ENCODE peak calls at places on chromosomes 7 and 10, in five cellular contexts. One of them, this sample, is unnamed. For H3K9me3 and H3K4me1, the result is how much of the 10 kb centered on the place peaks cover.

GRCh38 chr10:79027147-79028055 is 41.4 kb upstream of the ZMIZ1 start:
- DNase-seq in hepatocyte: peak
- DNase-seq in mucosa of descending colon: no peak
- DNase-seq in right lobe of liver: no peak
- DNase-seq in Peyer's patch: no peak
- DNase-seq in this sample: peak

GRCh38 chr7:156090988-156091387 is 278.7 kb upstream of the SHH start:
- DNase-seq in hepatocyte: no peak
- DNase-seq in mucosa of descending colon: no peak
- DNase-seq in right lobe of liver: no peak
- DNase-seq in Peyer's patch: no peak
- DNase-seq in this sample: no peak

GRCh38 chr7:12785473-12785872 is 98.0 kb downstream of the ARL4A start:
- DNase-seq in hepatocyte: no peak
- DNase-seq in mucosa of descending colon: no peak
- DNase-seq in right lobe of liver: no peak
- DNase-seq in Peyer's patch: no peak
- DNase-seq in this sample: no peak

GRCh38 chr10:13787015-13787421 is 200.3 kb downstream of the PRPF18 start:
- DNase-seq in hepatocyte: no peak
- DNase-seq in mucosa of descending colon: peak
- DNase-seq in right lobe of liver: peak
- DNase-seq in Peyer's patch: peak
- DNase-seq in this sample: no peak

GRCh38 chr10:101189461-101190401 is 39.5 kb downstream of the LBX1 start:
- DNase-seq in hepatocyte: no peak
- DNase-seq in mucosa of descending colon: no peak
- DNase-seq in right lobe of liver: no peak
- DNase-seq in Peyer's patch: no peak
- DNase-seq in this sample: no peak

GRCh38 chr7:2607122-2607912 is 24.5 kb upstream of the TTYH3 start:
- DNase-seq in hepatocyte: no peak
- DNase-seq in mucosa of descending colon: peak
- DNase-seq in right lobe of liver: peak
- DNase-seq in Peyer's patch: no peak
- DNase-seq in this sample: no peak

GRCh38 chr10:24518981-24519597 is 204.6 kb downstream of the ARHGAP21 start:
- DNase-seq in hepatocyte: peak
- DNase-seq in mucosa of descending colon: peak
- DNase-seq in right lobe of liver: peak
- DNase-seq in Peyer's patch: no peak
- DNase-seq in this sample: peak

GRCh38 chr7:32074787-32075570 is 4.8 kb upstream of the PDE1C start:
- DNase-seq in hepatocyte: no peak
- DNase-seq in mucosa of descending colon: no peak
- DNase-seq in right lobe of liver: no peak
- DNase-seq in Peyer's patch: no peak
- DNase-seq in this sample: no peak

GRCh38 chr10:131750171-131750895 is 150.5 kb upstream of the PPP2R2D start:
- DNase-seq in hepatocyte: no peak
- DNase-seq in mucosa of descending colon: no peak
- DNase-seq in right lobe of liver: no peak
- DNase-seq in Peyer's patch: no peak
- DNase-seq in this sample: no peak

GRCh38 chr10:131748191-131748590 is 152.6 kb upstream of the PPP2R2D start:
- DNase-seq in hepatocyte: no peak
- DNase-seq in mucosa of descending colon: no peak
- DNase-seq in right lobe of liver: no peak
- DNase-seq in Peyer's patch: no peak
- DNase-seq in this sample: no peak

GRCh38 chr10:131749767-131750142 is 151.1 kb upstream of the PPP2R2D start:
- DNase-seq in hepatocyte: no peak
- DNase-seq in mucosa of descending colon: no peak
- DNase-seq in right lobe of liver: no peak
- DNase-seq in Peyer's patch: no peak
- DNase-seq in this sample: no peak

GRCh38 chr10:131747791-131748190 is 153.0 kb upstream of the PPP2R2D start:
- DNase-seq in hepatocyte: no peak
- DNase-seq in mucosa of descending colon: no peak
- DNase-seq in right lobe of liver: no peak
- DNase-seq in Peyer's patch: no peak
- DNase-seq in this sample: no peak

DNA sequence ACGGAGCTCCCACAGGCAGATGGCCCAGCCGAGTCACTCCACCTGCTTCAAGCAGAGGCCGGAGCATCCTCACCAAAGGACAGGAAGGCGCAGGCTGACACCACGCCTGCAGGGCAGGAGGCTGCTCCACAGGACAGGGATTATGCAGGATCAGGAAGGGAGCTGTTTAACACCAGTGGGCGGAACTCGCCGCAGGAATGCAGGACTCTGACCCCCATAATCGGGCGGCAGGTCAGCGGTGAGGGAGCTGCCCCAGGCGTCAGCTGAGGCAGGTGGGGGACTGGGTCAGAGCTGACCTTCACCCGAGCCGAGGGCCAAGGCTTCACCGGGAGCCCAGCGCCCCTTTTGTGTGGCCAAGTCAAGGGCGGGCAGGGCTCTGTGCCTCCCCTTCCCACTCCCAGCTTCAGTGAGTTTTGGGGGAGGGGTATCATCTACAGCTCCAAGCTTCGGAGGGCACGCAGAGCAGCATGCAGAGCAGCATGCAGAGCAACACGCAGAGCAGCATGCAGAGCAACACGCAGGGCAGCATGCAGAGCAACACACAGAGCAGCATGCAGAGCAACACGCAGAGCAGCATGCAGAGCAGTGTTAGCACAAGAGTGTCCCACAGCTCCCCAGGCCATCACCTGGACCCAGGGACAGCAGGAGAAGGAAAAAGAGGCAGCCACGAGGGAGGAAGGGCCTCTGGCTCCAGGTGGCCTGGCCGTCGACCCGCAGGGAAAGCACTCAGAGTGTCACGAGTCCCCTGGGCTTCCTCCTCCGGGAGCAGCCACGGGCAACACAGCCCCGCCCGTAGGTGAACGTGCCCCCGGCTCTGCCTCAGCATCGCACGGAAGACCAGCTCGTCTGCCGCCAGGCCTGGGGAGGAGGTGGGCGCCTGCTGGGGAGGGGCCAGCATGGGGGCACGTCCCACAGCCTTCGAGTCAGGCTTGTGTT is 151.7 kb upstream of the PPP2R2D start:
- DNase-seq in hepatocyte: peak
- DNase-seq in mucosa of descending colon: peak
- DNase-seq in right lobe of liver: peak
- DNase-seq in Peyer's patch: no peak
- DNase-seq in this sample: no peak
- H3K9me3 ChIP-seq in hepatocyte: under half
- H3K9me3 ChIP-seq in mucosa of descending colon: under half
- H3K9me3 ChIP-seq in right lobe of liver: under half
- H3K9me3 ChIP-seq in Peyer's patch: under half
- H3K9me3 ChIP-seq in this sample: under half

DNA sequence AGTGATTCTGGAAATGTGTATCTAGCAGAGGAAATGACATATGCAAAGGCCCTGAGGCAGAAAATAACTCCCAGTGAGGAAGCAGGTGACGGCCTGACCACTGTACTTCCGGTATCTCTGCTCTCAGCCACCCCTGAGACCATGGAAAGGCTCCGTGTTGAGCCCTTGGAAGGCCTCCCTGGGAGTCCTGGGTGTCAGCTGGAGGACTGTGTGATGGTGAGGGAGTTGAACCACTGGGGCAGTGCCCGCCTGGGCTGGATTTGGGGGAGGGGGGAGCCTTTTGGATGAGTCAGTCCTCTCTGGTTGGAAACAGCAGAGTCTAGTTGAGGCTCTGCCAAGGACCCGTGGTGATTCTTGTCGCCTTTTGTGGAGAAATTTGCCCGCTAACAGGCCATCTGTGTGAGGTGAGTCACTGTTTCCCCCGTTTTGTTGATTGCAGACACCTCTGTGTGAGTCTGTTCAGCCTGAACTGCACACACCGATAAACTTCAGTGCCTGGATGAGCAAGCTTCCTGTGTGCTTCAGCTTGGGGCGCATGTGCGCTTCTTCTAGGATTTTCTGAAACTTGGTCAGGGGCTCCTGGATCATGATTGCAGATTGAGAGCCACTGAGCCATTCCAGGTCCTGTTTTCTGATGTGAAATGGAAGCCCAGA is 98.6 kb downstream of the GRK5 start:
- DNase-seq in hepatocyte: peak
- DNase-seq in mucosa of descending colon: peak
- DNase-seq in right lobe of liver: peak
- DNase-seq in Peyer's patch: peak
- DNase-seq in this sample: no peak
- H3K4me1 ChIP-seq in hepatocyte: under half
- H3K4me1 ChIP-seq in mucosa of descending colon: under half
- H3K4me1 ChIP-seq in right lobe of liver: under half
- H3K4me1 ChIP-seq in Peyer's patch: under half
- H3K4me1 ChIP-seq in this sample: half or more

GRCh38 chr7:159226303-159226702 is 81.6 kb upstream of the VIPR2 start:
- DNase-seq in hepatocyte: no peak
- DNase-seq in mucosa of descending colon: no peak
- DNase-seq in right lobe of liver: no peak
- DNase-seq in Peyer's patch: no peak
- DNase-seq in this sample: no peak

GRCh38 chr7:159227433-159227832 is 82.8 kb upstream of the VIPR2 start:
- DNase-seq in hepatocyte: no peak
- DNase-seq in mucosa of descending colon: no peak
- DNase-seq in right lobe of liver: no peak
- DNase-seq in Peyer's patch: no peak
- DNase-seq in this sample: no peak

GRCh38 chr7:159229683-159230475 is 85.2 kb upstream of the VIPR2 start:
- DNase-seq in hepatocyte: no peak
- DNase-seq in mucosa of descending colon: no peak
- DNase-seq in right lobe of liver: no peak
- DNase-seq in Peyer's patch: no peak
- DNase-seq in this sample: no peak

GRCh38 chr7:159231017-159231416 is 86.3 kb upstream of the VIPR2 start:
- DNase-seq in hepatocyte: no peak
- DNase-seq in mucosa of descending colon: no peak
- DNase-seq in right lobe of liver: no peak
- DNase-seq in Peyer's patch: no peak
- DNase-seq in this sample: no peak
- H3K9me3 ChIP-seq in hepatocyte: under half
- H3K9me3 ChIP-seq in mucosa of descending colon: under half
- H3K9me3 ChIP-seq in right lobe of liver: under half
- H3K9me3 ChIP-seq in Peyer's patch: under half
- H3K9me3 ChIP-seq in this sample: under half

GRCh38 chr10:110918633-110919348 is at the start of gene BBIP1:
- DNase-seq in hepatocyte: peak
- DNase-seq in mucosa of descending colon: peak
- DNase-seq in right lobe of liver: no peak
- DNase-seq in Peyer's patch: no peak
- DNase-seq in this sample: no peak

GRCh38 chr10:110919349-110919931 is at the start of gene SHOC2:
- DNase-seq in hepatocyte: peak
- DNase-seq in mucosa of descending colon: no peak
- DNase-seq in right lobe of liver: peak
- DNase-seq in Peyer's patch: peak
- DNase-seq in this sample: peak

GRCh38 chr10:110927461-110927860 is 8.1 kb downstream of the SHOC2 start:
- DNase-seq in hepatocyte: no peak
- DNase-seq in mucosa of descending colon: no peak
- DNase-seq in right lobe of liver: no peak
- DNase-seq in Peyer's patch: no peak
- DNase-seq in this sample: no peak

GRCh38 chr10:110919971-110920881 is 822 bp downstream of the SHOC2 start:
- DNase-seq in hepatocyte: peak
- DNase-seq in mucosa of descending colon: peak
- DNase-seq in right lobe of liver: peak
- DNase-seq in Peyer's patch: peak
- DNase-seq in this sample: peak

GRCh38 chr10:110923856-110924493 is 4.6 kb downstream of the SHOC2 start:
- DNase-seq in hepatocyte: peak
- DNase-seq in mucosa of descending colon: no peak
- DNase-seq in right lobe of liver: no peak
- DNase-seq in Peyer's patch: no peak
- DNase-seq in this sample: no peak
- H3K4me1 ChIP-seq in hepatocyte: under half
- H3K4me1 ChIP-seq in mucosa of descending colon: under half
- H3K4me1 ChIP-seq in right lobe of liver: under half
- H3K4me1 ChIP-seq in Peyer's patch: under half
- H3K4me1 ChIP-seq in this sample: under half

GRCh38 chr7:6651866-6652445 is 14.8 kb downstream of the ZNF316 start:
- DNase-seq in hepatocyte: no peak
- DNase-seq in mucosa of descending colon: no peak
- DNase-seq in right lobe of liver: no peak
- DNase-seq in Peyer's patch: no peak
- DNase-seq in this sample: no peak

GRCh38 chr7:6649241-6649961 is 12.3 kb downstream of the ZNF316 start:
- DNase-seq in hepatocyte: no peak
- DNase-seq in mucosa of descending colon: no peak
- DNase-seq in right lobe of liver: no peak
- DNase-seq in Peyer's patch: no peak
- DNase-seq in this sample: peak

GRCh38 chr7:6650086-6650485 is 13.0 kb downstream of the ZNF316 start:
- DNase-seq in hepatocyte: no peak
- DNase-seq in mucosa of descending colon: no peak
- DNase-seq in right lobe of liver: no peak
- DNase-seq in Peyer's patch: no peak
- DNase-seq in this sample: no peak

GRCh38 chr7:6648815-6649104 is 11.6 kb downstream of the ZNF316 start:
- DNase-seq in hepatocyte: no peak
- DNase-seq in mucosa of descending colon: no peak
- DNase-seq in right lobe of liver: no peak
- DNase-seq in Peyer's patch: no peak
- DNase-seq in this sample: no peak

GRCh38 chr7:6650521-6651011 is 13.4 kb downstream of the ZNF316 start:
- DNase-seq in hepatocyte: no peak
- DNase-seq in mucosa of descending colon: no peak
- DNase-seq in right lobe of liver: no peak
- DNase-seq in Peyer's patch: no peak
- DNase-seq in this sample: no peak
- H3K9me3 ChIP-seq in hepatocyte: under half
- H3K9me3 ChIP-seq in mucosa of descending colon: under half
- H3K9me3 ChIP-seq in right lobe of liver: under half
- H3K9me3 ChIP-seq in Peyer's patch: under half
- H3K9me3 ChIP-seq in this sample: under half